ENCODE peak calls at places on chromosome 1, in eight cellular contexts. Z is stomach, O is K562, G is A549, E is upper lobe of left lung, W is H1, N is ovary, Y is tibial nerve. Q is an unnamed sample.

GRCh38 chr1:28887418-28887834 is 26.9 kb upstream of the EPB41 start:
- DNase-seq in Z (peak; percentile 42), O (peak; percentile 56), G (no peak), E (peak; percentile 57), W (no peak), N (peak; percentile 50), Y (no peak), Q (no peak)

GRCh38 chr1:9384751-9385245 is 92.1 kb downstream of the SPSB1 start:
- DNase-seq in Z (no peak), O (no peak), G (peak; percentile 48), E (no peak), W (no peak), N (no peak), Y (no peak), Q (no peak)

GRCh38 chr1:218686258-218686657 is 341.1 kb downstream of the TGFB2 start:
- DNase-seq in Z (no peak), O (no peak), G (no peak), E (no peak), W (no peak), N (no peak), Y (no peak), Q (no peak)

GRCh38 chr1:56626546-56626945 is 18.6 kb upstream of the PRKAA2 start:
- DNase-seq in Z (no peak), O (no peak), G (no peak), E (no peak), W (no peak), N (no peak), Y (no peak), Q (no peak)

GRCh38 chr1:41221995-41222991 is 19.8 kb downstream of the SCMH1 start:
- DNase-seq in Z (no peak), O (no peak), G (no peak), E (no peak), W (no peak), N (no peak), Y (no peak), Q (no peak)

GRCh38 chr1:172119184-172119583 is 277.9 kb downstream of the DNM3 start:
- DNase-seq in Z (no peak), O (no peak), G (no peak), E (no peak), W (no peak), N (no peak), Y (no peak), Q (no peak)

GRCh38 chr1:3598051-3598471 is 13.2 kb downstream of the MEGF6 start:
- DNase-seq in Z (no peak), O (no peak), G (no peak), E (peak; percentile 71), W (no peak), N (no peak), Y (no peak), Q (no peak)

GRCh38 chr1:218836264-218836663 is 337.4 kb upstream of the LYPLAL1 start:
- DNase-seq in Z (no peak), O (no peak), G (no peak), E (no peak), W (no peak), N (no peak), Y (no peak), Q (no peak)

GRCh38 chr1:212482352-212483153 is 49.8 kb downstream of the NENF start:
- DNase-seq in Z (no peak), O (no peak), G (peak; percentile 84), E (no peak), W (no peak), N (no peak), Y (no peak), Q (no peak)

GRCh38 chr1:50110656-50111055 is 1.9 kb downstream of the ELAVL4 start:
- DNase-seq in Z (no peak), O (no peak), G (no peak), E (no peak), W (no peak), N (no peak), Y (no peak), Q (no peak)

GRCh38 chr1:219381396-219381795 is 207.7 kb downstream of the LYPLAL1 start:
- DNase-seq in Z (no peak), O (no peak), G (no peak), E (no peak), W (no peak), N (no peak), Y (no peak), Q (no peak)

GRCh38 chr1:236522937-236523703 is 662 bp upstream of the LGALS8 start:
- DNase-seq in Z (peak; percentile 41), O (no peak), G (peak; percentile 13), E (peak; percentile 54), W (no peak), N (peak; percentile 54), Y (peak; percentile 7), Q (no peak)

GRCh38 chr1:3310718-3311400 is 143.6 kb upstream of the ARHGEF16 start:
- DNase-seq in Z (no peak), O (no peak), G (no peak), E (no peak), W (no peak), N (no peak), Y (no peak), Q (no peak)

DNA sequence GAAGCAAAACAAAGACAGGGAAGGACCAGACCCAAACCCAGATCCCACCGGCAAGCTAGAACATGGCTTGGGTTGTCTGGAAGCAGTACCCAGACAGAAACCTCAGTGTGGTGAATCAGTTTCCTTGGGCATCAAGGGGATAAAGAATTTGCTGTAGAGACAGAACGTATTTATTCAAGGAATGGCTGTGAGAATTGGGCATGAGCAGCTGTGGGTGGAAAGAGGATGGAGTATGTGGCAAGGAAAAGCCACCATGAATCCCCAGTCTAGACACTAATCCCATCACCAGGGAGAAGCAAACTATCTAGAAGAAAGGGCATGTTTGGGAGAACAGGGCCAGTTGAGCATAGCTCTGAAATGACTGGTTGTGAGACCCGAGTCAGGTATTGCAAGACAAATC is 109.2 kb downstream of the TOMM20 start:
- DNase-seq in Z (no peak), O (no peak), G (no peak), E (no peak), W (no peak), N (no peak), Y (no peak), Q (no peak)
- H3K4me1 ChIP-seq in Z (no peaks in the 10 kb centered on the region), O (no peaks in the 10 kb centered on the region), G (peaks cover 8% of the 10 kb centered on the region), E (no peaks in the 10 kb centered on the region), W (peaks cover 2% of the 10 kb centered on the region), N (peaks cover 3% of the 10 kb centered on the region), Y (no peaks in the 10 kb centered on the region), Q (no peaks in the 10 kb centered on the region)

GRCh38 chr1:98681812-98682211 is 20.3 kb downstream of the SNX7 start:
- DNase-seq in Z (no peak), O (no peak), G (no peak), E (no peak), W (no peak), N (no peak), Y (no peak), Q (no peak)

GRCh38 chr1:98672184-98672583 is 10.7 kb downstream of the SNX7 start:
- DNase-seq in Z (no peak), O (no peak), G (no peak), E (no peak), W (no peak), N (no peak), Y (no peak), Q (no peak)

GRCh38 chr1:98674075-98674781 is 12.7 kb downstream of the SNX7 start:
- DNase-seq in Z (no peak), O (no peak), G (no peak), E (no peak), W (no peak), N (no peak), Y (no peak), Q (no peak)

DNA sequence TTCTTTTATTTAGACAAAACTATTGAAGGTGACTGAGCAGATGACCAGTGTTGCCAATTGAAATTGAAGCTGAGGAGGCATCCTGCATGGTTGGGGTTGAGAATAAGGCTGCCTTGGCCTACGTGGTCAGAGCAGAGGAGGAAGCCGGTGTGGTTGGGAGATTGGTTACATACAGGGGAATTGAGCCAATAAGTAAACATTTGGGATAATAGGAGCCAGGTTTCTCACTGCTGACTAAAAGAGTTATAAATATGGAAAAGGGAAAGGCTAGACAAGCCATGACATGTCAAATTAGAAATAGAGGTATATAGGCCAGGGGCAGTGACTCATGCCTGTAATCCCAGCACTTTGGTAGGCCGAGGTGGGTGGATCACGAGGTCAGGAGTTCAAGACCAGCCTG is 15.8 kb downstream of the SNX7 start:
- DNase-seq in Z (peak; percentile 38), O (no peak), G (peak; percentile 21), E (no peak), W (no peak), N (no peak), Y (no peak), Q (no peak)
- TF ChIP-seq EP300 in Z (no peak), O (no peak), G (no peak), E (no peak), W (no peak), N (no peak), Y (no peak), Q (no peak)

GRCh38 chr1:159889821-159890252 is 10.1 kb downstream of the CFAP45 start:
- DNase-seq in Z (no peak), O (peak; percentile 66), G (peak; percentile 29), E (peak; percentile 46), W (no peak), N (no peak), Y (peak; percentile 27), Q (no peak)
- H3K27ac ChIP-seq in Z (peak overlapping the region; percentile 75), O (peak overlapping the region; percentile 60), G (peak overlapping the region; percentile 64), E (peak overlapping the region; percentile 81), W (no peak overlapping the region), N (no peak overlapping the region), Y (no peak overlapping the region), Q (peak overlapping the region; percentile 55)

GRCh38 chr1:205664399-205665108 is 15.8 kb downstream of the SLC45A3 start:
- DNase-seq in Z (peak; percentile 68), O (no peak), G (no peak), E (no peak), W (no peak), N (no peak), Y (no peak), Q (no peak)

GRCh38 chr1:205665216-205665757 is 15.0 kb downstream of the SLC45A3 start:
- DNase-seq in Z (no peak), O (no peak), G (no peak), E (no peak), W (no peak), N (no peak), Y (no peak), Q (no peak)

GRCh38 chr1:205668951-205669340 is 11.4 kb downstream of the SLC45A3 start:
- DNase-seq in Z (no peak), O (peak; percentile 65), G (no peak), E (no peak), W (no peak), N (no peak), Y (no peak), Q (no peak)

GRCh38 chr1:205667909-205668643 is 12.2 kb downstream of the SLC45A3 start:
- DNase-seq in Z (no peak), O (no peak), G (no peak), E (no peak), W (no peak), N (no peak), Y (no peak), Q (no peak)

DNA sequence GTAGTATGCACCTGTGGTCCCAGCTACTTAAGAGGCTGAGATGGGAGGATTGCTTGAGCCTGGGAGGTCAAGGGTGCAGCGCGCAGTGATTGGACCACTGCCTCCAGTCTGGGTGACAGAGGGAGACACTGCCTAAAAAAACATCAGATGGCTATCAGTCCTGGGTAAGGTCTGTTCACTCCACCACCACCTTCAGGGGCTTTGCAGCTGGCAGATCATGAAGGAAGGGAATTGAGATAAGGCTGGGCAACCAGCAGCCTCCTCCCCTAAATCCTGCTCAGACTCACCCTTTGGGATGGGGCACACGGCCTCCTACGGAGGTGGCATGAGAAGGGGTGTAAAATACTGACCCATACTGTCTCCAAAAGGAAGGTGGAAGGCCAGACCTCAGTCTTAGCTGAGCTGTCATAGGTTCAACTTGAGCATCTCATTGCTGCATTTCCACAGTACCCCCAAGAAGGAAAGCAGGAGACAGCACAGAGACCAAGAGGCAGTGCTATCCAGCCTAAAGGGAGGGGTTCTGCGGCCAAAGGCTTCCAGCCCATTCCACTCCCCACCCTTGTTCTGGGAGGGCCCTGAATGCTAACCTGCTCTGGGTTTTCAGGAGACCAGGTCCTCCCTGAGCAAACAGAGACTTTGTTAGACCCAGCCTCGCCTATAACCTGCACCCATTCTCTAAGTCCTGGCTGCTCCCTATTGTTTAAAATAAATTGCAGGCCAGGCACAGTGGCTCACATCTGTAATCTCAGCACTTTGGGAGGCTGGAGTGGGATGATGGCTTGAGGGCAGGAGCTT is 13.7 kb downstream of the SLC45A3 start:
- DNase-seq in Z (peak; percentile 52), O (no peak), G (no peak), E (no peak), W (no peak), N (no peak), Y (no peak), Q (no peak)
- H3K4me1 ChIP-seq in Z (peaks cover 32% of the 10 kb centered on the region), O (peaks cover 38% of the 10 kb centered on the region), G (peaks cover 20% of the 10 kb centered on the region), E (peaks cover 34% of the 10 kb centered on the region), W (peaks cover 33% of the 10 kb centered on the region), N (peaks cover 2% of the 10 kb centered on the region), Y (no peaks in the 10 kb centered on the region), Q (peaks cover 21% of the 10 kb centered on the region)

Q was measured in esophagus muscularis mucosa.